ENCODE peak calls at places on chromosomes 16 and 17, in four cellular contexts. J is H1, K is GM12878, W is K562. R is an unnamed sample.

GRCh38 chr17:42016411-42016831 is 818 bp downstream of the DNAJC7 start:
- DNase-seq in J (no peak), K (no peak), W (no peak), R (no peak)

GRCh38 chr17:78517421-78517820 is 59.8 kb downstream of the DNAH17 start:
- DNase-seq in J (no peak), K (no peak), W (no peak), R (no peak)

GRCh38 chr17:63626551-63627228 is 4.5 kb downstream of the MAP3K3 start:
- DNase-seq in J (no peak), K (no peak), W (no peak), R (no peak)

GRCh38 chr17:41642252-41643156 is 18.1 kb upstream of the KRT17 start:
- DNase-seq in J (no peak), K (no peak), W (no peak), R (no peak)

GRCh38 chr16:3938471-3938842 is 57.9 kb upstream of the CREBBP start:
- DNase-seq in J (no peak), K (no peak), W (no peak), R (no peak)

GRCh38 chr17:6231886-6232767 is 161.9 kb downstream of the WSCD1 start:
- DNase-seq in J (no peak), K (no peak), W (no peak), R (no peak)

GRCh38 chr17:28404812-28405570 is 1.0 kb downstream of the SLC46A1 start:
- DNase-seq in J (peak), K (no peak), W (no peak), R (no peak)

GRCh38 chr16:1612320-1613111 is at the start of gene CRAMP1:
- DNase-seq in J (no peak), K (no peak), W (peak), R (no peak)

GRCh38 chr16:35208001-35208935 is 1748.9 kb downstream of the TP53TG3F start:
- DNase-seq in J (no peak), K (no peak), W (no peak), R (no peak)

GRCh38 chr17:17090642-17091103 is 48.4 kb downstream of the MPRIP start:
- DNase-seq in J (no peak), K (no peak), W (no peak), R (no peak)

GRCh38 chr16:30771726-30772125 is 9.6 kb downstream of the RNF40 start:
- DNase-seq in J (no peak), K (no peak), W (no peak), R (no peak)

GRCh38 chr17:62870581-62870964 is 62.5 kb upstream of the MARCHF10 start:
- DNase-seq in J (peak), K (no peak), W (no peak), R (no peak)

GRCh38 chr16:2791174-2791573 is 3.8 kb upstream of the PRSS33 start:
- DNase-seq in J (no peak), K (no peak), W (no peak), R (no peak)

DNA sequence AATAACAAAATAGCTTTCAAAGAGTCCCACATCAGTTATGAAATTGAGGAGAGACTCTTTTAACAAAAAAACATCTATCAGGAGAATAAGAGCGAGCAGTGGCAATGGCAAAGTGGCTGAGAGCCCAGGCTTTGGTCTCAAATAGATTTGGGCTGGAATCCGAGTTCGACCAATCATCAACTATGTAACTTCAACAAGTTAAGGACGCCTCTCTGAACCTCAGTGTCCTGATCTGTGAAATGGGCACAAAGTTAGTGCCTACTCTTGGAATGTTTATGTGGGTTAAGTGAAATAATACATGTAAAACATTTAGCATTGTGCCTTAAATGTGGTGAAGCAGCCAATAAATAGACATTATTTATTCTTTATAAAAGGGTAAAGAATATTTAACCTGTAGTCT is 45.4 kb downstream of the CFDP1 start:
- DNase-seq in J (no peak), K (no peak), W (no peak), R (no peak)
- TF ChIP-seq EGR1 in J (no peak), K (no peak), W (no peak), R (no peak)

DNA sequence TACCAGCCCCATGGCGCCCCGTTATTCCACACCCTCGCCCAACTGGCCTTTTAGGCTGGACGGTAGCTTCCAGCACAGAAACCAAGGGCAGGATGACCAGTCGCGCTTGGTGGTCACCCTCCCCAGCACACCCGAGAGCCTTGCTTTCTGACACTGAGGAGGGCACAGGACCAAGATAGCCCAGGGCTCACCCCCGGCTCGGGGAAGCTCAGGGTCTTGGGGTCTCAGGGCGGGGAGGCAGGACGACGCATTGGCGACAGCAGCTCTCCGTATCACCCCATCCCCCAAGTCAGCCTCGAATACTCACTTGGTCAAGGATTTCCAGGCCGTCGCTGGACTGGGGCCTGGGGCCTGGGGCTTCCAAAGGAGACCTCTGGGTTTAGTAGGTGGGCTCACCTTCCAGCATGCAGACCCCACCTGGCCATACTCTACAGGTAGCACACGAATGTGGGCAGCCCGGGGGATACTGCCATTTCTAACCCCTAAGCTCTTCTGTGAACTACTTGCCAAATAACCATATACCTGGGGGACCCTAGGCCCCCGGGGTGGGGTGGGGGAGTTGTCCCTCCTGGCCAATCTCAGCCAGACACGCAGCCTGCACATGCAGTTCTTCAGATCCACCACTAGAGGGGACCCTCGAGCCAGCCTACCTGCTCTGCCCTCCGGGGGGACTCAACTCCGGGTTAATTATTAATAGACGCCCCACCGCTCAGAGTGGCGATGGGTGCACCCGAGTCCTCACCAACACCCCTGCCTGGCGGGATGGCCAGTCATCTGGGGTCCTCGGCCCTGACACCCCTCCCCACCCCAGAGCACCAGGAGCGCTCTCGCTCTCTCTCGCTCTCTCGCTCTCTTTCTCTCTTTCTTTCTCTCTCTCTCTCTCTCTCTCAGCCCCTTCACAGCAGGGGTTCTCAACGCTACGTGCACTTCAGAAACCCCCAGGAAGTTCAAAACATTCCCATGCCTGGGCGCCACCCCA is 30.0 kb downstream of the TBC1D16 start:
- DNase-seq in J (peak), K (no peak), W (peak), R (peak)
- TF ChIP-seq EGR1 in J (no peak), K (no peak), W (no peak), R (no peak)

GRCh38 chr17:3681057-3681456 is 12.4 kb downstream of the EMC6 start:
- DNase-seq in J (no peak), K (no peak), W (no peak), R (no peak)

GRCh38 chr17:3681565-3681964 is 13.0 kb downstream of the EMC6 start:
- DNase-seq in J (no peak), K (no peak), W (no peak), R (no peak)

GRCh38 chr17:3679186-3680126 is 10.8 kb downstream of the EMC6 start:
- DNase-seq in J (peak), K (no peak), W (no peak), R (no peak)

GRCh38 chr17:3678095-3678820 is 9.6 kb downstream of the EMC6 start:
- DNase-seq in J (peak), K (no peak), W (no peak), R (no peak)

DNA sequence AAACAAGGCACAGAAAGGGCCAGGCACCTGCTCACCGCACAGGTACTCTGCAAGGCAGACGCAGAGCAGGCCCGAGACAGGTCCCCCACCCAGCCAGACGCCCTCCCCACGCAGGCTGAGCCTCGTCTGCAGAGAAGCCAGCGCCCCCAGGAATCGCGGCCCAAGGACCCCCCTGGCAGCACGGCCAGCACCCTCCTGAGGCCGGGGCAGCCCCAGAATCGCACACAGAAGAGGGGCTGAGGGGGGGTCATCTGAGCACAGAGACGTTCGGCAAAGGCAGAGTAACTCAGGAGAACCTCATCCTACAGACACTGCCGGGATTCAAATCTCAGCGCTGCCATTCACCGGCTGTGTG is 10.2 kb downstream of the EMC6 start:
- DNase-seq in J (peak), K (no peak), W (no peak), R (no peak)
- TF ChIP-seq EGR1 in J (no peak), K (no peak), W (no peak), R (no peak)

DNA sequence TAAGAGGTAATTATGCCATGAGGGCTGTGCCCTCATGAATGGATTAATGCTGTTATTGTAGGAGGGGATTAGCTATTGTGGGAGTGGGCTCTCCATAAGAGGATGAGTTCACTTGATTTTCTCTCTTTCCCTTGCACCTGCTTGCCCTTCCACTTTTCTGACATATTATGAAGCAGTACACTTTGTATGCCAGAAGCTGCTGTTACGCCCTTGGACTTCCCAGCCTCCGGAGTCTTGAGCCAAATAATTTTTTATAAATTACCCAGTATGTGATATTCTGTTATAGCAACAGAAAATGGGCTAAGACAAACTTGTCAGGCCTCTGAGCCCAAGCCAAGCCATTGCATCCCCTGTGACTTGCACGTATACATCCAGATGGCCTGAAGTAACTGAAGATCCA is 38.4 kb downstream of the PSMD12 start:
- DNase-seq in J (no peak), K (no peak), W (no peak), R (no peak)
- TF ChIP-seq EGR1 in J (no peak), K (no peak), W (no peak), R (no peak)

DNA sequence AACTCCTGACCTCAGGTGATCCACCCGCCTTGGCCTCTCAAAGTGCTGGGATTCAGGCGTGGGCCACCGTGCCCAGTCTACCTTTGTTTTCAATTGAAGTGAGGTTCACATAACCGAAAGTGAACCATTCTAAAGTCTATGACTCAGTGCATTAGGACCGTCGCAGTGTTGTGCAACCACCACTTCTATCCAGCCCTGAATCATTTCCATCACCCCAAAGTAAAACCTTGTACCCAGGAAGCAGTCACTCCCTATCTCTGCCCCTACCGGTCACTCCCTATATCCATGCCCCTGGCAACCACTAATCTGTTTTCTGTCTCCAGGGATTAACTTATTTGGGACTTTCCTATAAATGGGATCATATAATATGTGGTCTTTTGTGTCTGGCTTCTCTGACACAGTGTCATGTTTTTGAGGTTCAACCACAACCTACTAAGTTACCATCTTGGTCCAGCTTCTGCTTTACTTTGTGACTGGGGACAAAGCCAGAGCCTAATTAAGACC is 28.3 kb upstream of the CDC42EP4 start:
- DNase-seq in J (no peak), K (peak), W (no peak), R (peak)
- TF ChIP-seq EGR1 in J (no peak), K (no peak), W (no peak), R (no peak)

GRCh38 chr17:47810901-47811635 is 10.5 kb downstream of the OSBPL7 start:
- DNase-seq in J (no peak), K (no peak), W (no peak), R (no peak)

GRCh38 chr17:47813077-47813476 is 8.5 kb downstream of the OSBPL7 start:
- DNase-seq in J (no peak), K (no peak), W (no peak), R (no peak)

GRCh38 chr17:47811709-47812108 is 9.9 kb downstream of the OSBPL7 start:
- DNase-seq in J (no peak), K (no peak), W (no peak), R (no peak)

GRCh38 chr17:47813512-47814031 is 8.0 kb downstream of the OSBPL7 start:
- DNase-seq in J (no peak), K (no peak), W (no peak), R (no peak)

GRCh38 chr17:47812146-47812920 is 9.3 kb downstream of the OSBPL7 start:
- DNase-seq in J (no peak), K (no peak), W (no peak), R (no peak)
- TF ChIP-seq EGR1 in J (no peak), K (no peak), W (no peak), R (no peak)

GRCh38 chr17:49193513-49194296 is 16.7 kb downstream of the GNGT2 start:
- DNase-seq in J (peak), K (peak), W (peak), R (peak)
- TF ChIP-seq EGR1 in J (no peak), K (peak), W (no peak), R (no peak)

R was measured in HCT116.